ENCODE peak calls at places on chromosomes 12 and 14, in six cellular contexts. One of them, this sample, is unnamed.

GRCh38 chr14:55780156-55780946 is 200.3 kb downstream of the KTN1 start:
- DNase-seq in mesendoderm: no peak
- DNase-seq in IMR-90: peak
- DNase-seq in trophoblast cell: no peak
- DNase-seq in neuronal stem cell: no peak
- DNase-seq in mesenchymal stem cell: peak
- DNase-seq in this sample: no peak

GRCh38 chr12:96810477-96810876 is 96.6 kb upstream of the NEDD1 start:
- DNase-seq in mesendoderm: no peak
- DNase-seq in IMR-90: no peak
- DNase-seq in trophoblast cell: no peak
- DNase-seq in neuronal stem cell: no peak
- DNase-seq in mesenchymal stem cell: no peak
- DNase-seq in this sample: no peak

GRCh38 chr12:120625557-120626419 is 14.6 kb upstream of the CABP1 start:
- DNase-seq in mesendoderm: peak
- DNase-seq in IMR-90: no peak
- DNase-seq in trophoblast cell: peak
- DNase-seq in neuronal stem cell: no peak
- DNase-seq in mesenchymal stem cell: no peak
- DNase-seq in this sample: peak

GRCh38 chr12:71014180-71014785 is 93.7 kb upstream of the PTPRR start:
- DNase-seq in mesendoderm: peak
- DNase-seq in IMR-90: peak
- DNase-seq in trophoblast cell: peak
- DNase-seq in neuronal stem cell: peak
- DNase-seq in mesenchymal stem cell: peak
- DNase-seq in this sample: no peak

GRCh38 chr12:122951406-122951805 is 14.9 kb downstream of the ABCB9 start:
- DNase-seq in mesendoderm: no peak
- DNase-seq in IMR-90: peak
- DNase-seq in trophoblast cell: peak
- DNase-seq in neuronal stem cell: no peak
- DNase-seq in mesenchymal stem cell: peak
- DNase-seq in this sample: no peak

GRCh38 chr12:33476058-33476457 is 36.4 kb upstream of the SYT10 start:
- DNase-seq in mesendoderm: no peak
- DNase-seq in IMR-90: no peak
- DNase-seq in trophoblast cell: peak
- DNase-seq in neuronal stem cell: no peak
- DNase-seq in mesenchymal stem cell: no peak
- DNase-seq in this sample: no peak

GRCh38 chr12:124715121-124715990 is 147.9 kb upstream of the NCOR2 start:
- DNase-seq in mesendoderm: no peak
- DNase-seq in IMR-90: peak
- DNase-seq in trophoblast cell: peak
- DNase-seq in neuronal stem cell: no peak
- DNase-seq in mesenchymal stem cell: no peak
- DNase-seq in this sample: no peak

GRCh38 chr12:3724096-3724805 is 28.7 kb downstream of the CRACR2A start:
- DNase-seq in mesendoderm: no peak
- DNase-seq in IMR-90: no peak
- DNase-seq in trophoblast cell: no peak
- DNase-seq in neuronal stem cell: no peak
- DNase-seq in mesenchymal stem cell: no peak
- DNase-seq in this sample: peak

GRCh38 chr12:25864287-25864686 is 94.2 kb upstream of the RASSF8 start:
- DNase-seq in mesendoderm: no peak
- DNase-seq in IMR-90: no peak
- DNase-seq in trophoblast cell: peak
- DNase-seq in neuronal stem cell: no peak
- DNase-seq in mesenchymal stem cell: peak
- DNase-seq in this sample: no peak

GRCh38 chr12:54420766-54421144 is 1.7 kb upstream of the ITGA5 start:
- DNase-seq in mesendoderm: no peak
- DNase-seq in IMR-90: no peak
- DNase-seq in trophoblast cell: peak
- DNase-seq in neuronal stem cell: no peak
- DNase-seq in mesenchymal stem cell: peak
- DNase-seq in this sample: no peak

GRCh38 chr12:124786065-124786964 is 77.3 kb downstream of the SCARB1 start:
- DNase-seq in mesendoderm: peak
- DNase-seq in IMR-90: peak
- DNase-seq in trophoblast cell: peak
- DNase-seq in neuronal stem cell: peak
- DNase-seq in mesenchymal stem cell: peak
- DNase-seq in this sample: peak

GRCh38 chr12:131087302-131087818 is 133.7 kb downstream of the ADGRD1 start:
- DNase-seq in mesendoderm: no peak
- DNase-seq in IMR-90: no peak
- DNase-seq in trophoblast cell: no peak
- DNase-seq in neuronal stem cell: no peak
- DNase-seq in mesenchymal stem cell: no peak
- DNase-seq in this sample: peak

GRCh38 chr14:61388976-61389576 is 67.7 kb downstream of the PRKCH start:
- DNase-seq in mesendoderm: no peak
- DNase-seq in IMR-90: no peak
- DNase-seq in trophoblast cell: peak
- DNase-seq in neuronal stem cell: no peak
- DNase-seq in mesenchymal stem cell: peak
- DNase-seq in this sample: no peak

GRCh38 chr14:49980027-49980426 is 87.1 kb downstream of the ARF6 start:
- DNase-seq in mesendoderm: no peak
- DNase-seq in IMR-90: no peak
- DNase-seq in trophoblast cell: no peak
- DNase-seq in neuronal stem cell: no peak
- DNase-seq in mesenchymal stem cell: peak
- DNase-seq in this sample: no peak

GRCh38 chr14:106802413-106803364 is 1276.3 kb downstream of the TMEM121 start:
- DNase-seq in mesendoderm: no peak
- DNase-seq in IMR-90: no peak
- DNase-seq in trophoblast cell: no peak
- DNase-seq in neuronal stem cell: no peak
- DNase-seq in mesenchymal stem cell: no peak
- DNase-seq in this sample: no peak

GRCh38 chr14:93536945-93537344 is 106.2 kb downstream of the UNC79 start:
- DNase-seq in mesendoderm: peak
- DNase-seq in IMR-90: no peak
- DNase-seq in trophoblast cell: no peak
- DNase-seq in neuronal stem cell: no peak
- DNase-seq in mesenchymal stem cell: no peak
- DNase-seq in this sample: peak

GRCh38 chr12:117881517-117881916 is 87.3 kb downstream of the KSR2 start:
- DNase-seq in mesendoderm: no peak
- DNase-seq in IMR-90: no peak
- DNase-seq in trophoblast cell: no peak
- DNase-seq in neuronal stem cell: no peak
- DNase-seq in mesenchymal stem cell: no peak
- DNase-seq in this sample: no peak

GRCh38 chr12:47885012-47885501 is 19.7 kb downstream of the VDR start:
- DNase-seq in mesendoderm: no peak
- DNase-seq in IMR-90: no peak
- DNase-seq in trophoblast cell: no peak
- DNase-seq in neuronal stem cell: no peak
- DNase-seq in mesenchymal stem cell: no peak
- DNase-seq in this sample: no peak

GRCh38 chr14:55136868-55137785 is 8.1 kb downstream of the LGALS3 start:
- DNase-seq in mesendoderm: no peak
- DNase-seq in IMR-90: peak
- DNase-seq in trophoblast cell: no peak
- DNase-seq in neuronal stem cell: no peak
- DNase-seq in mesenchymal stem cell: no peak
- DNase-seq in this sample: no peak

GRCh38 chr12:81209001-81209400 is 131.1 kb downstream of the ACSS3 start:
- DNase-seq in mesendoderm: no peak
- DNase-seq in IMR-90: peak
- DNase-seq in trophoblast cell: no peak
- DNase-seq in neuronal stem cell: no peak
- DNase-seq in mesenchymal stem cell: peak
- DNase-seq in this sample: no peak

GRCh38 chr12:126772171-126772864 is 1494.7 kb upstream of the TMEM132C start:
- DNase-seq in mesendoderm: peak
- DNase-seq in IMR-90: peak
- DNase-seq in trophoblast cell: peak
- DNase-seq in neuronal stem cell: no peak
- DNase-seq in mesenchymal stem cell: no peak
- DNase-seq in this sample: no peak

GRCh38 chr12:124359671-124360581 is 65.0 kb downstream of the RFLNA start:
- DNase-seq in mesendoderm: no peak
- DNase-seq in IMR-90: no peak
- DNase-seq in trophoblast cell: no peak
- DNase-seq in neuronal stem cell: no peak
- DNase-seq in mesenchymal stem cell: no peak
- DNase-seq in this sample: no peak

GRCh38 chr12:40312982-40313576 is 88.3 kb downstream of the LRRK2 start:
- DNase-seq in mesendoderm: no peak
- DNase-seq in IMR-90: peak
- DNase-seq in trophoblast cell: peak
- DNase-seq in neuronal stem cell: no peak
- DNase-seq in mesenchymal stem cell: peak
- DNase-seq in this sample: no peak

GRCh38 chr12:124640096-124640495 is 72.7 kb upstream of the NCOR2 start:
- DNase-seq in mesendoderm: no peak
- DNase-seq in IMR-90: peak
- DNase-seq in trophoblast cell: peak
- DNase-seq in neuronal stem cell: no peak
- DNase-seq in mesenchymal stem cell: peak
- DNase-seq in this sample: no peak

GRCh38 chr12:18375131-18375530 is 113.8 kb downstream of the PIK3C2G start:
- DNase-seq in mesendoderm: no peak
- DNase-seq in IMR-90: peak
- DNase-seq in trophoblast cell: peak
- DNase-seq in neuronal stem cell: no peak
- DNase-seq in mesenchymal stem cell: no peak
- DNase-seq in this sample: no peak

GRCh38 chr14:90383731-90384542 is 12.9 kb upstream of the CALM1 start:
- DNase-seq in mesendoderm: peak
- DNase-seq in IMR-90: peak
- DNase-seq in trophoblast cell: peak
- DNase-seq in neuronal stem cell: peak
- DNase-seq in mesenchymal stem cell: peak
- DNase-seq in this sample: peak
- H2BK5ac ChIP-seq in mesendoderm: no peak
- H2BK5ac ChIP-seq in IMR-90: peak
- H2BK5ac ChIP-seq in trophoblast cell: peak
- H2BK5ac ChIP-seq in neuronal stem cell: no peak
- H2BK5ac ChIP-seq in mesenchymal stem cell: peak
- H2BK5ac ChIP-seq in this sample: no peak

GRCh38 chr14:75229576-75229922 is 49.1 kb upstream of the FOS start:
- DNase-seq in mesendoderm: no peak
- DNase-seq in IMR-90: no peak
- DNase-seq in trophoblast cell: no peak
- DNase-seq in neuronal stem cell: no peak
- DNase-seq in mesenchymal stem cell: no peak
- DNase-seq in this sample: no peak

GRCh38 chr14:75229923-75230792 is 48.5 kb upstream of the FOS start:
- DNase-seq in mesendoderm: peak
- DNase-seq in IMR-90: peak
- DNase-seq in trophoblast cell: peak
- DNase-seq in neuronal stem cell: no peak
- DNase-seq in mesenchymal stem cell: peak
- DNase-seq in this sample: no peak

GRCh38 chr14:75234173-75234855 is 44.3 kb upstream of the FOS start:
- DNase-seq in mesendoderm: no peak
- DNase-seq in IMR-90: peak
- DNase-seq in trophoblast cell: peak
- DNase-seq in neuronal stem cell: no peak
- DNase-seq in mesenchymal stem cell: peak
- DNase-seq in this sample: no peak

GRCh38 chr14:75232597-75232996 is 46.0 kb upstream of the FOS start:
- DNase-seq in mesendoderm: peak
- DNase-seq in IMR-90: no peak
- DNase-seq in trophoblast cell: no peak
- DNase-seq in neuronal stem cell: no peak
- DNase-seq in mesenchymal stem cell: no peak
- DNase-seq in this sample: no peak

DNA sequence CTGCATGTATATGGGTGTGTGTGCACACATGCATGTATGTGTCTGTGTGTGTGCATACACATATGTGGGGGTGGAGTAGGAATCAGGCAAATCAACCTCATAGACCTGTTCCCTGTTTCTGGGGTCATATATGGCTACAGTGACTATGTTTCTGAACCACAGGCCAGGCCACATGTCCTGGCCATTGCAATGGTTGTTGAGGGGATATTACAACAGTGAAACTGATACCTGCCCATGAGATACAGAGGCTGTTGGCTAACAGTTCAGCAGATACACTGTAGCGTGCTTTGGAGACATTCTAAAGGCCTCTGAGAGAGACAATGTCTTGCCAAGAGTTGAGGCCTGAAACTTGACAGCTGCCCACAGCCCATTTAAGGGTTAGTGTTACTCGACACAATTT is 47.3 kb upstream of the FOS start:
- DNase-seq in mesendoderm: no peak
- DNase-seq in IMR-90: no peak
- DNase-seq in trophoblast cell: no peak
- DNase-seq in neuronal stem cell: no peak
- DNase-seq in mesenchymal stem cell: no peak
- DNase-seq in this sample: no peak
- H2AK5ac ChIP-seq in mesendoderm: peak
- H2AK5ac ChIP-seq in IMR-90: no peak
- H2AK5ac ChIP-seq in trophoblast cell: no peak
- H2AK5ac ChIP-seq in neuronal stem cell: no peak
- H2AK5ac ChIP-seq in mesenchymal stem cell: peak
- H2AK5ac ChIP-seq in this sample: no peak

DNA sequence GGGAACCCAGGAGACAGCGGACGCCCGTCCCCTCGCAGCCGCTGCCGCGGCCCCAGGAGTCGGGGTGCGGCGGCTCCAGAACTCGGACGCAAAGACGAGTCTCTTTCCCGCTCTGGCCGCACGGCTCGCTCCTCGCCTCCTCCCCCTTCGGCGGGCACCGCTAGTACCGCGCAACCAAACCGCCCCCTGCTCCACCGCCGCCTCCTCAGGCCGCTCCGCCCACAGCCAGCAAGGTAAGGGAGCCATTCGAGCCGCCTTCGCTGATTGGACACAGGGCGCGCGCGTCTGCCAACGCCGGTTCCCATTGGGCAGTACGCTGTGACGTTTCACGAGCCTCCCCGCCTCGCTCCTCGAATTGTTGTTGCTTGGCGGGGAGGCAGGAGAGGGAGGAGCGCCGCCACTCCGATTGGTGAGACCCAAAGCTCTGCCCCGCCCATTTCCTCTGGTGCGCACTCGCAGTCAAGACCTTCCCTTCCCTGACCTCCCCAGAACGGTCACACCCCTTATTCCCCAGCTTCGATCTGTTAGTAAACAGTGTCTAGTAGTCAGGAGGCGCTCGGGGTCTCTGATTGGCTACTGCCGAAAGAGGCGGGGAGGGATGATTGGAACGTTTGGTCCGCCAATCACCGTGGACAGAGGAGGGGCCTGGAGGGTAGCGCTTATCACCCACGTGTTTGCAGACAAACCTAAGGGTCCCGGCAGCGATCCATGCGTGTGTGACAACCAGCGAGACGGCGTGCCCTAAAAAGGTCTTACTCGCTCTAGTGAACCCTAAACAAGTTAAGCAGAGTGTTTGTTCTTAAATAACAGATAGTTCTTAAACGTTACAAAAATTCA is at the start of gene RPS6KA5:
- DNase-seq in mesendoderm: peak
- DNase-seq in IMR-90: peak
- DNase-seq in trophoblast cell: peak
- DNase-seq in neuronal stem cell: peak
- DNase-seq in mesenchymal stem cell: peak
- DNase-seq in this sample: peak
- H2BK5ac ChIP-seq in mesendoderm: no peak
- H2BK5ac ChIP-seq in IMR-90: no peak
- H2BK5ac ChIP-seq in trophoblast cell: peak
- H2BK5ac ChIP-seq in neuronal stem cell: no peak
- H2BK5ac ChIP-seq in mesenchymal stem cell: peak
- H2BK5ac ChIP-seq in this sample: no peak

GRCh38 chr12:57109207-57110160 is 1.7 kb downstream of the STAT6 start:
- DNase-seq in mesendoderm: no peak
- DNase-seq in IMR-90: no peak
- DNase-seq in trophoblast cell: no peak
- DNase-seq in neuronal stem cell: no peak
- DNase-seq in mesenchymal stem cell: no peak
- DNase-seq in this sample: no peak
- H2AK5ac ChIP-seq in mesendoderm: peak
- H2AK5ac ChIP-seq in IMR-90: peak
- H2AK5ac ChIP-seq in trophoblast cell: no peak
- H2AK5ac ChIP-seq in neuronal stem cell: no peak
- H2AK5ac ChIP-seq in mesenchymal stem cell: peak
- H2AK5ac ChIP-seq in this sample: no peak